ENCODE peak calls at places on chromosomes 4 and X, in nine cellular contexts. F, C, U, Q, T, A, G, L and D are unnamed samples.
A peak's percentile ranks its signal among the peaks of the same experiment; 100 is the strongest.

GRCh38 chr4:39308576-39308975 is 57.6 kb downstream of the RFC1 start:
- DNase-seq in F (no peak), C (no peak), U (no peak), Q (no peak), T (no peak), A (no peak), G (no peak), L (no peak), D (no peak)

GRCh38 chrX:134239016-134239415 is 2.0 kb downstream of the CCDC160 start:
- DNase-seq in F (peak; percentile 51), C (no peak), U (no peak), Q (no peak), T (no peak), A (no peak), G (no peak), L (no peak), D (no peak)

GRCh38 chrX:69152398-69152797 is 12.9 kb downstream of the PJA1 start:
- DNase-seq in F (peak; percentile 87), C (no peak), U (no peak), Q (no peak), T (peak; percentile 21), A (peak; percentile 63), G (no peak), L (no peak), D (no peak)

GRCh38 chr4:152363086-152363485 is 172.8 kb downstream of the FBXW7 start:
- DNase-seq in F (peak; percentile 37), C (no peak), U (no peak), Q (no peak), T (no peak), A (no peak), G (no peak), L (no peak), D (no peak)

GRCh38 chrX:25873196-25873595 is 264.9 kb upstream of the MAGEB18 start:
- DNase-seq in F (peak; percentile 16), C (no peak), U (no peak), Q (no peak), T (no peak), A (no peak), G (no peak), L (no peak), D (no peak)

GRCh38 chr4:137510866-137511265 is 21.4 kb downstream of the PCDH18 start:
- DNase-seq in F (peak; percentile 81), C (peak; percentile 96), U (no peak), Q (no peak), T (no peak), A (peak; percentile 3), G (no peak), L (no peak), D (no peak)

GRCh38 chr4:152536545-152537182 is 772 bp upstream of the FBXW7 start:
- DNase-seq in F (peak; percentile 39), C (peak; percentile 65), U (no peak), Q (peak; percentile 43), T (peak; percentile 50), A (no peak), G (no peak), L (no peak), D (no peak)

GRCh38 chr4:155392486-155393184 is 15.9 kb upstream of the MAP9 start:
- DNase-seq in F (peak; percentile 86), C (peak; percentile 78), U (no peak), Q (no peak), T (peak; percentile 7), A (peak; percentile 34), G (no peak), L (no peak), D (no peak)

GRCh38 chr4:154908168-154908567 is 127.1 kb downstream of the RBM46 start:
- DNase-seq in F (peak; percentile 87), C (no peak), U (no peak), Q (no peak), T (no peak), A (no peak), G (no peak), L (no peak), D (no peak)

GRCh38 chr4:147828361-147828760 is 96.5 kb downstream of the ARHGAP10 start:
- DNase-seq in F (peak; percentile 4), C (peak; percentile 46), U (no peak), Q (no peak), T (no peak), A (no peak), G (no peak), L (no peak), D (no peak)

GRCh38 chr4:4869731-4870483 is 10.4 kb downstream of the MSX1 start:
- DNase-seq in F (no peak), C (no peak), U (no peak), Q (no peak), T (no peak), A (no peak), G (no peak), L (no peak), D (no peak)

GRCh38 chr4:666822-667544 is 7.1 kb downstream of the ATP5ME start:
- DNase-seq in F (no peak), C (no peak), U (no peak), Q (no peak), T (no peak), A (no peak), G (no peak), L (no peak), D (no peak)

GRCh38 chr4:185950891-185951290 is 118.1 kb upstream of the TLR3 start:
- DNase-seq in F (no peak), C (peak; percentile 97), U (no peak), Q (no peak), T (no peak), A (no peak), G (no peak), L (no peak), D (no peak)

GRCh38 chrX:38172596-38172995 is 48.1 kb downstream of the SRPX start:
- DNase-seq in F (no peak), C (no peak), U (no peak), Q (no peak), T (no peak), A (no peak), G (no peak), L (no peak), D (no peak)

GRCh38 chrX:38170556-38170955 is 50.1 kb downstream of the SRPX start:
- DNase-seq in F (no peak), C (no peak), U (no peak), Q (no peak), T (no peak), A (no peak), G (no peak), L (no peak), D (no peak)

GRCh38 chrX:38175140-38175539 is 45.5 kb downstream of the SRPX start:
- DNase-seq in F (peak; percentile 66), C (peak; percentile 56), U (peak; percentile 6), Q (peak; percentile 12), T (peak; percentile 27), A (peak; percentile 56), G (no peak), L (no peak), D (no peak)
- TF ChIP-seq CTCF in F (peak; percentile 77), C (peak; percentile 69), U (no peak), Q (peak; percentile 50), T (peak; percentile 86), A (peak; percentile 39), G (no peak), L (peak; percentile 38), D (no peak)

GRCh38 chrX:1749499-1749898 is 134.6 kb downstream of the ASMT start:
- DNase-seq in F (no peak), C (no peak), U (no peak), Q (no peak), T (no peak), A (no peak), G (no peak), L (no peak), D (no peak)
- TF ChIP-seq CTCF in F (no peak), C (no peak), U (no peak), Q (no peak), T (peak; percentile 32), A (no peak), G (no peak), L (no peak), D (no peak)

GRCh38 chr4:108637856-108638255 is 12.5 kb upstream of the OSTC start:
- DNase-seq in F (no peak), C (peak; percentile 42), U (no peak), Q (no peak), T (no peak), A (no peak), G (no peak), L (no peak), D (no peak)
- TF ChIP-seq CTCF in F (peak; percentile 17), C (peak; percentile 34), U (no peak), Q (no peak), T (no peak), A (no peak), G (no peak), L (no peak), D (no peak)

GRCh38 chrX:71652405-71652804 is 14.9 kb upstream of the LOC101059915 start:
- DNase-seq in F (peak; percentile 72), C (peak; percentile 72), U (peak; percentile 4), Q (no peak), T (peak; percentile 31), A (peak; percentile 51), G (no peak), L (no peak), D (no peak)

GRCh38 chrX:71653344-71653743 is 14.0 kb upstream of the LOC101059915 start:
- DNase-seq in F (no peak), C (no peak), U (no peak), Q (no peak), T (no peak), A (no peak), G (no peak), L (no peak), D (no peak)

GRCh38 chrX:71650333-71650969 is 16.9 kb upstream of the LOC101059915 start:
- DNase-seq in F (peak; percentile 26), C (peak; percentile 10), U (no peak), Q (no peak), T (peak; percentile 14), A (no peak), G (no peak), L (no peak), D (no peak)
- TF ChIP-seq CTCF in F (peak; percentile 26), C (peak; percentile 20), U (no peak), Q (peak; percentile 49), T (peak; percentile 73), A (no peak), G (no peak), L (no peak), D (no peak)

GRCh38 chr4:16881151-16881884 is 17.1 kb downstream of the LDB2 start:
- DNase-seq in F (no peak), C (no peak), U (no peak), Q (no peak), T (no peak), A (no peak), G (no peak), L (no peak), D (no peak)

GRCh38 chr4:16887887-16888286 is 10.6 kb downstream of the LDB2 start:
- DNase-seq in F (no peak), C (no peak), U (no peak), Q (no peak), T (no peak), A (no peak), G (no peak), L (no peak), D (no peak)

GRCh38 chr4:16883816-16884215 is 14.6 kb downstream of the LDB2 start:
- DNase-seq in F (no peak), C (no peak), U (no peak), Q (no peak), T (no peak), A (no peak), G (no peak), L (no peak), D (no peak)

GRCh38 chr4:16889945-16890344 is 8.5 kb downstream of the LDB2 start:
- DNase-seq in F (no peak), C (no peak), U (no peak), Q (no peak), T (no peak), A (no peak), G (no peak), L (no peak), D (no peak)

GRCh38 chr4:16884673-16885460 is 13.6 kb downstream of the LDB2 start:
- DNase-seq in F (no peak), C (no peak), U (no peak), Q (no peak), T (peak; percentile 15), A (no peak), G (no peak), L (no peak), D (no peak)
- TF ChIP-seq CTCF in F (no peak), C (no peak), U (no peak), Q (no peak), T (no peak), A (no peak), G (peak; percentile 33), L (no peak), D (no peak)